ENCODE peak calls at places on chromosomes 16 and 17, in seven cellular contexts. V is MM.1S, Q is neural progenitor cell, G is astrocyte of the spinal cord, B is adrenal gland, S is BJ, O is endothelial cell. W is an unnamed sample.

GRCh38 chr16:85798901-85799496 is 345 bp downstream of the EMC8 start:
- DNase-seq in G (no peak), O (peak), S (no peak), B (peak), V (no peak), Q (no peak), W (peak)

GRCh38 chr17:19000531-19001011 is 4.0 kb downstream of the FAM83G start:
- DNase-seq in G (no peak), V (no peak), B (no peak), S (no peak), Q (peak), O (no peak), W (no peak)

GRCh38 chr17:74354123-74354522 is 7.5 kb downstream of the BTBD17 start:
- DNase-seq in O (peak), V (peak), B (peak), G (no peak), S (no peak), Q (peak), W (peak)

GRCh38 chr17:31320791-31321190 is 631 bp downstream of the EVI2A start:
- DNase-seq in S (no peak), G (peak), Q (no peak), B (no peak), V (peak), O (no peak), W (no peak)

GRCh38 chr16:84478172-84478948 is 26.1 kb downstream of the MEAK7 start:
- DNase-seq in S (peak), O (no peak), Q (no peak), B (no peak), G (peak), V (no peak), W (no peak)

GRCh38 chr17:70345061-70345460 is 175.7 kb downstream of the KCNJ2 start:
- DNase-seq in Q (no peak), B (no peak), V (peak), O (no peak), G (no peak), S (no peak), W (no peak)

GRCh38 chr17:38454528-38454927 is 26.3 kb downstream of the ARHGAP23 start:
- DNase-seq in Q (no peak), G (peak), S (no peak), B (peak), O (no peak), V (no peak), W (no peak)

GRCh38 chr16:81575307-81575706 is 130.7 kb downstream of the CMIP start:
- DNase-seq in S (no peak), V (no peak), G (no peak), Q (no peak), B (no peak), O (no peak), W (no peak)

GRCh38 chr17:82691714-82692113 is 6.8 kb downstream of the RAB40B start:
- DNase-seq in V (no peak), Q (no peak), O (no peak), B (no peak), G (no peak), S (no peak), W (peak)

GRCh38 chr16:85178006-85178591 is 65.8 kb upstream of the CIBAR2 start:
- DNase-seq in V (no peak), O (no peak), Q (no peak), B (no peak), G (no peak), S (no peak), W (no peak)

GRCh38 chr16:75919664-75920063 is 193.4 kb upstream of the CPHXL start:
- DNase-seq in G (peak), Q (no peak), S (no peak), V (no peak), B (no peak), O (no peak), W (no peak)

GRCh38 chr17:42698736-42699414 is 16.5 kb downstream of the CNTNAP1 start:
- DNase-seq in B (no peak), O (no peak), S (peak), G (peak), Q (peak), V (no peak), W (no peak)

GRCh38 chr17:77756846-77757610 is 201.5 kb upstream of the TNRC6C start:
- DNase-seq in G (no peak), O (no peak), Q (no peak), S (no peak), V (no peak), B (no peak), W (no peak)

GRCh38 chr17:17749025-17749772 is 67.9 kb downstream of the RAI1 start:
- DNase-seq in V (no peak), B (no peak), Q (peak), G (no peak), S (no peak), O (no peak), W (no peak)

GRCh38 chr17:75876938-75877751 is 1.2 kb downstream of the TRIM47 start:
- DNase-seq in B (peak), G (peak), V (peak), Q (peak), S (peak), O (no peak), W (peak)

GRCh38 chr16:68473358-68474064 is 25.2 kb upstream of the SMPD3 start:
- DNase-seq in V (no peak), Q (no peak), O (peak), G (no peak), B (no peak), S (no peak), W (no peak)

GRCh38 chr16:8278181-8278580 is 312.1 kb downstream of the TMEM114 start:
- DNase-seq in G (no peak), O (no peak), B (no peak), Q (no peak), S (no peak), V (no peak), W (no peak)

GRCh38 chr17:75922173-75922961 is 17.7 kb upstream of the MRPL38 start:
- DNase-seq in O (no peak), G (no peak), V (no peak), Q (no peak), S (no peak), B (no peak), W (no peak)

GRCh38 chr16:87926246-87927194 is 9.8 kb downstream of the CA5A start:
- DNase-seq in V (no peak), G (no peak), B (no peak), Q (no peak), S (no peak), O (no peak), W (peak)

GRCh38 chr16:1398826-1399581 is 15.5 kb downstream of the UNKL start:
- DNase-seq in O (no peak), S (no peak), G (no peak), B (no peak), Q (no peak), V (no peak), W (no peak)

GRCh38 chr17:29243792-29244191 is 2.9 kb upstream of the CRYBA1 start:
- DNase-seq in B (no peak), O (no peak), Q (peak), S (no peak), G (no peak), V (no peak), W (peak)
- TF ChIP-seq CTCF in B (peak), O (peak), Q (peak), S (peak), G (peak), V (peak), W (peak)

GRCh38 chr17:51200295-51200694 is 34.1 kb downstream of the NME2 start:
- DNase-seq in G (no peak), S (no peak), O (no peak), B (no peak), Q (no peak), V (no peak), W (no peak)

GRCh38 chr17:51197754-51198153 is 31.5 kb downstream of the NME2 start:
- DNase-seq in G (no peak), V (no peak), O (no peak), Q (no peak), B (no peak), S (no peak), W (no peak)

GRCh38 chr17:51203838-51204237 is 37.6 kb downstream of the NME2 start:
- DNase-seq in S (no peak), V (no peak), Q (no peak), B (no peak), O (no peak), G (no peak), W (no peak)

DNA sequence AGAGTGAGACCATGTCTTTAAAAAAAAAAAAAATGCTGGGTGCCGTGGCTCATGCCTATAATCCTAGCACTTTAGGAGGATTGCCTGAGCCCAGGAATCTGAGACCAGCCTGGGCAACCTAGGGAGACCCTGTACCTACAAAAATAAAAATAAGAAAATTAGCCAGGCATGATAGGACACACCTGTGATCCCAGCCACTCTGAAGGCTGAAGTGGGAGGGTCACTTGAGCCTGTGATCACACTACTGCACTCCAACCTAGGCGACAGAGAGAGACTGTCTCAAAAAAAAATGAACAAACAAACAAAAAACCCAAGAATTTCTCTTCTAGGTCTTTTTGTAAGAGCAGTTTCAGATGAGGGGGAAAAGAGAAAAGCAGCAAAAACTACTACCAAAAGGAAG is 34.6 kb downstream of the NME2 start:
- DNase-seq in O (no peak), S (no peak), Q (no peak), B (no peak), V (no peak), G (no peak), W (no peak)
- TF ChIP-seq CTCF in O (no peak), S (no peak), Q (no peak), B (no peak), V (no peak), G (no peak), W (no peak)

GRCh38 chr17:5502552-5502951 is 16.2 kb downstream of the MIS12 start:
- DNase-seq in O (no peak), B (no peak), S (no peak), G (no peak), V (no peak), Q (no peak), W (no peak)

GRCh38 chr17:5510776-5511175 is 24.4 kb downstream of the MIS12 start:
- DNase-seq in V (no peak), G (no peak), B (no peak), Q (no peak), O (no peak), S (no peak), W (no peak)

GRCh38 chr17:5509482-5509881 is 23.1 kb downstream of the MIS12 start:
- DNase-seq in V (no peak), Q (no peak), O (no peak), B (no peak), S (no peak), G (peak), W (no peak)

GRCh38 chr17:5508855-5509254 is 22.5 kb downstream of the MIS12 start:
- DNase-seq in V (no peak), B (no peak), Q (peak), G (peak), S (no peak), O (no peak), W (no peak)

GRCh38 chr17:5506307-5506706 is 19.9 kb downstream of the MIS12 start:
- DNase-seq in B (no peak), S (no peak), V (no peak), G (no peak), Q (no peak), O (no peak), W (no peak)
- TF ChIP-seq CTCF in B (no peak), S (no peak), V (no peak), G (no peak), Q (no peak), O (no peak), W (no peak)

GRCh38 chr17:27457405-27457730 is 1.1 kb downstream of the KSR1 start:
- DNase-seq in G (no peak), B (no peak), S (no peak), V (no peak), Q (no peak), O (no peak), W (no peak)

GRCh38 chr17:27458524-27458908 is 2.3 kb downstream of the KSR1 start:
- DNase-seq in B (no peak), V (no peak), S (no peak), Q (no peak), O (no peak), G (peak), W (no peak)

GRCh38 chr17:27459433-27459832 is 3.2 kb downstream of the KSR1 start:
- DNase-seq in S (no peak), Q (no peak), G (no peak), B (no peak), V (no peak), O (no peak), W (no peak)

GRCh38 chr17:27456681-27457404 is 595 bp downstream of the KSR1 start:
- DNase-seq in B (peak), O (peak), V (no peak), G (no peak), Q (peak), S (no peak), W (no peak)

GRCh38 chr17:27457731-27458523 is 1.7 kb downstream of the KSR1 start:
- DNase-seq in Q (peak), B (no peak), V (no peak), S (peak), O (peak), G (peak), W (no peak)
- TF ChIP-seq CTCF in Q (peak), B (no peak), V (no peak), S (no peak), O (no peak), G (peak), W (no peak)

DNA sequence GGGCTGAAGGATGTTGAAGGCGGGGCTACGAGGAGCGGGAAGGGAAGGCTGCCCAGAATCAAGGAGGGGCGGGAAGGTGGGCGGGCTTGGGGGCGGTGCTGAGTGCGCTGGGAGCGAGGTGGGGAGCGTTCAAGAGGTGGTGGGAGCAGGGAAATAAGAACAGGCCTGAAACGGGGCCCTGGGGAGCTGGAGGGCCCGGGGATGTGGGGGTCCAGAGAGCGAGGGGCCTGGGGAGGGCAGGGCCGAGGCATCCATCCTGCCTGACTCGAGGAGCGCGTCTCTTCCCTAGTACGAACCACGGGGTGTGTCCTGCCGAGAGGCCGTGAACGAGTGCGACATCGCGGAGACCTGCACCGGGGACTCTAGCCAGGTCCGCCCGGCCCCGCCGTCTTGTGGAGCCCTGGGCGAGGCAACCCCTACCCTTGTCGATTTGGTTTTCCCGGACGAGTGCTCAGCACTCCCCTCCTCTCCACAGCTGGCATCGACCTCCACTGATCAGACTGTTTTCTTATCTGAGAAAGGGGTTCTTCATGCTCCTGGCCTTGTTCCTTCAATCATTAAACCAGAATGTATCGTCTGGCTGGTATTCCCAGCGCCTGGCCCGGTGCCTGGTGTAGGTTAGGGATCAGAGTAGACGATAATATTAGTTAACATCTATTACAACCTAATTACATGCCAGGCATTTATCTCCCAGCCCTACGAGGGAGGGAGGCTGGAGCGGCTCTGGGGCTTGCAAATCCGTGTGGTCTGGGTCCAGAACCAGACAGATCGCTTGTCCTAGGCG is 17.2 kb downstream of the ADAM11 start:
- DNase-seq in Q (no peak), B (no peak), O (no peak), V (no peak), S (peak), G (no peak), W (no peak)
- TF ChIP-seq CTCF in Q (no peak), B (no peak), O (no peak), V (no peak), S (no peak), G (no peak), W (no peak)

GRCh38 chr17:45792995-45793755 is 9.1 kb downstream of the CRHR1 start:
- DNase-seq in Q (no peak), O (no peak), G (no peak), S (no peak), B (no peak), V (no peak), W (no peak)

GRCh38 chr17:45793999-45794540 is 9.9 kb downstream of the CRHR1 start:
- DNase-seq in S (no peak), B (no peak), Q (no peak), V (no peak), G (no peak), O (no peak), W (no peak)

GRCh38 chr17:45791935-45792334 is 7.8 kb downstream of the CRHR1 start:
- DNase-seq in G (no peak), S (no peak), B (no peak), Q (no peak), O (no peak), V (no peak), W (no peak)

GRCh38 chr17:45792437-45792836 is 8.3 kb downstream of the CRHR1 start:
- DNase-seq in O (no peak), B (no peak), V (no peak), S (no peak), Q (no peak), G (no peak), W (no peak)

DNA sequence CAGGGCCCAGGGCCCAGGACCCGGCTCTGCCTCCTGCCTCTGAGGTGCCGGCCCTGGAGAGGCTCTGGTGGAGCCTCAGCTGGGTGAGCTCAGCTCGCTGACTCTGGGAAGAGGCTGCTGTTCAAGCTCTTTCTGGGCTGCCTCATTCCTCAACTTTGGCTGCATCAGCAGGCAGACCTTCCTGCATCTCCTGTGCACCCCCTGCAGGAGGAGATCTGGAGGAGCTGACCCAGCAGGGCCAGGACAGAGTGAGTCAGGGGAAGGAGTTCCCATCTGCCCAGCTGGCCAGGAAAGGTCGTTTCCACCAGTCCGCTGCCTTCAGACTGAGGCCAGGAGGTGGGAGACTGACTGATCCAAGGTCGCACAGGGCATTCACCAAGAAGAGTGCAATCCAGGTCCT is 10.7 kb downstream of the CRHR1 start:
- DNase-seq in B (no peak), S (no peak), G (no peak), O (peak), Q (peak), V (no peak), W (no peak)
- TF ChIP-seq CTCF in B (no peak), S (peak), G (no peak), O (no peak), Q (peak), V (no peak), W (no peak)

DNA sequence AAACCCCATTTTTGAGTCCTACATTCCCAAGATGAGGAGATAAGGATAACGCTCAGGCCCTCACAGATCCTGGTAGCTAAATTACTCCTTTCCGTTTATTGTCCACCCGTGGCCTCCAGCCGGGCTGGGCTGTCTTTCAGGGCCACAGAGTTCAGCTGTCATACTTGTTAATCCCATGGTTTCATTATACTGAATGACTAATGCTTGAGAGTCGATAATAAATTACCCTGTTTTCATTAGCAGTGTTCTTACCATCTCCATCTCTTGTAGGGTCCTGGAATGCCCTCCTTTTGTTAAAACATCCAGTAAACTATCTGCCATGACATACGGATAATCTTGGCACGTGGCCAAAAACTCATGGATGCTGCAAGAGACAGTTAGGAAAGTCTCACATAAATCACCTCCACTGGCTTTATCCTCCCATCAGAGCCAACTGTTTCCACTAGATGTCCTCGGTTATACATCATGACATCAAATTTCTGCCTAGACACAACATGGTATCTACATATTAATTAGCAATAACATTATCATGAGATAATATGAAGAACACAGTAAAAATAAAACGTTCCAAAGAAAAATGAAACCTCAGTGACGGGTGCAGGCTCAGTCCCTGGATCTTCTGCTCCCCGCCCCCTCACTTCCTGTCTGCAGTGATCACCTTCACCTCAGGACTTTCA is 45.3 kb downstream of the BRD7 start:
- DNase-seq in V (peak), G (peak), Q (no peak), S (peak), B (no peak), O (no peak), W (no peak)
- TF ChIP-seq CTCF in V (peak), G (peak), Q (peak), S (peak), B (no peak), O (no peak), W (peak)

DNA sequence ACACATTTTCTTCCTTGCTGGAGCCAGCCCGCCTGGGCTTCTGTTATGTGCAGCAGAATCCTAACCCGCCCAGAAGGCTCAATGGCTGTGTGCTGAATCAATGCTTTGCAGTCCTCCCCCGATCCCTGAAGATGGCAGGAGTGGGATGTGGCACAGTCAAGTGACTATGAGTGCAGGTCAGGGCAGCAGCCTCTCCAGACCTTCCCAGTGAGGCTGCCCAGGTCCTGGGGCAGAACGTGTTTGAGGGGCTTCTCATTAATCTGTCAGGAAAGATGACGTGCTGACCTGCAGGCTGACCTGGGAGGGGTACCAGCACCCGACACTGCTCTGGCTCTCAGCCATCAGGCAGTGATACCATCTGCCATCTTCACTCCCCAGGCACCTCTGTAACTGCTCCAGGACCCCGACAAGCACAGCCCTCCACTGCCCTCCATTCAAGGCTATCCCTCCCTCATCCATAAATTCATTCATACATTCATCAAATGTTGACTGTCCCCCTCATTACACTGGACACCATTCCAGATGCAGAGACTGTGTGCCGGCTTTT is 35.1 kb downstream of the LRRC75A start:
- DNase-seq in Q (peak), G (no peak), S (no peak), V (no peak), O (no peak), B (no peak), W (no peak)
- TF ChIP-seq CTCF in Q (peak), G (no peak), S (no peak), V (no peak), O (no peak), B (no peak), W (no peak)